ENCODE peak calls at places on chromosomes 3 and 15, in seven cellular contexts. B, X, U, P, A, Q and N are unnamed samples. For H3K27me3 and H3K4me1, the result is how much of the 10 kb centered on the place peaks cover.

GRCh38 chr3:70620367-70620766 is 307.9 kb upstream of the MDFIC2 start:
- DNase-seq in A (no peak), U (no peak), X (no peak), B (no peak), Q (no peak), P (no peak), N (no peak)

GRCh38 chr3:71391361-71391760 is 192.2 kb downstream of the FOXP1 start:
- DNase-seq in P (no peak), U (no peak), B (no peak), A (no peak), Q (no peak), X (no peak), N (no peak)

GRCh38 chr3:193335031-193335430 is 43.5 kb downstream of the ATP13A5 start:
- DNase-seq in B (no peak), P (no peak), U (no peak), Q (no peak), X (no peak), A (no peak), N (no peak)

GRCh38 chr3:54146383-54147239 is 24.3 kb downstream of the CACNA2D3 start:
- DNase-seq in X (peak), P (peak), A (no peak), Q (peak), B (no peak), U (no peak), N (peak)

GRCh38 chr15:54082836-54083492 is 104.7 kb downstream of the UNC13C start:
- DNase-seq in X (no peak), Q (no peak), B (no peak), U (no peak), A (no peak), P (peak), N (peak)

GRCh38 chr3:58009026-58009748 is 965 bp downstream of the FLNB start:
- DNase-seq in B (no peak), X (peak), Q (no peak), U (peak), A (peak), P (peak), N (no peak)

GRCh38 chr3:111616417-111617105 is 21.4 kb upstream of the ZBED2 start:
- DNase-seq in U (no peak), B (no peak), P (no peak), A (no peak), X (no peak), Q (no peak), N (peak)

GRCh38 chr3:16301490-16301889 is 36.5 kb downstream of the OXNAD1 start:
- DNase-seq in A (no peak), Q (no peak), U (peak), X (no peak), B (no peak), P (no peak), N (peak)

GRCh38 chr3:145219355-145220196 is 941.4 kb downstream of the PLOD2 start:
- DNase-seq in P (no peak), X (no peak), B (no peak), Q (no peak), U (no peak), A (no peak), N (no peak)

DNA sequence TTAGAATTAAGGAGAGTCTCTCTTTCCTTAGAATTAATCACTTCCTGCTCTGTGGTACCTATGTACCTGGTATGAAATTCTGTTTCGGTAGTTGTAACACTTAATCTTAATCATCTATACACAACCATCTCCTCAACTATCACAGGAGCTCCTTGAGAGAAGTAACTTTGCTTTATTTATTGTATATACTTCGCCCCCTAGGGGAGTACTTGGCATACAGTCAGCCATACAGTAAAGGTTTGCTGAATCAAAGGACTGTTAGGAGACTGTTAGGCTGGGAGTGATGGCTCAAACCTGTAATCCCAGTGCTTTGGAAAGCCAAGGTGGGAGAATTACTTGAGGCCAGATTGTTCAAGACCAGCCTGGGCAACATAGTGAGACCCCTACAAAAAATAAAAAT is 44.7 kb downstream of the RORA start:
- DNase-seq in B (no peak), Q (no peak), A (no peak), U (no peak), P (no peak), X (no peak), N (no peak)
- TF ChIP-seq CTCF in B (no peak), Q (no peak), A (no peak), U (no peak), P (peak), X (no peak), N (no peak)

GRCh38 chr15:71121442-71121841 is 6.2 kb downstream of the THSD4 start:
- DNase-seq in U (no peak), B (no peak), P (peak), Q (no peak), A (no peak), X (no peak), N (no peak)

GRCh38 chr15:71117906-71118305 is 2.6 kb downstream of the THSD4 start:
- DNase-seq in A (no peak), P (no peak), Q (no peak), B (no peak), U (no peak), X (no peak), N (no peak)

GRCh38 chr15:71118345-71118744 is 3.1 kb downstream of the THSD4 start:
- DNase-seq in B (no peak), A (no peak), Q (no peak), P (no peak), U (no peak), X (no peak), N (no peak)

GRCh38 chr15:71118881-71119632 is 3.8 kb downstream of the THSD4 start:
- DNase-seq in B (no peak), X (no peak), U (no peak), P (no peak), Q (no peak), A (no peak), N (no peak)

GRCh38 chr15:71120428-71120944 is 5.2 kb downstream of the THSD4 start:
- DNase-seq in P (peak), B (no peak), U (no peak), Q (no peak), A (no peak), X (no peak), N (no peak)
- H3K27me3 ChIP-seq in P (under half), B (under half), U (under half), Q (under half), A (under half), X (under half), N (under half)

GRCh38 chr3:191355406-191355805 is 25.1 kb upstream of the UTS2B start:
- DNase-seq in X (no peak), U (no peak), B (no peak), Q (no peak), P (no peak), A (no peak), N (no peak)
- H3K4me1 ChIP-seq in X (half or more), U (half or more), B (under half), Q (under half), P (under half), A (half or more), N (under half)

GRCh38 chr15:82650046-82650670 is 3.0 kb upstream of the CPEB1 start:
- DNase-seq in P (no peak), B (no peak), A (no peak), Q (no peak), X (no peak), U (no peak), N (no peak)
- TF ChIP-seq CTCF in P (no peak), B (no peak), A (no peak), Q (no peak), X (no peak), U (no peak), N (no peak)

GRCh38 chr3:124558898-124559649 is 171.2 kb upstream of the UMPS start:
- DNase-seq in A (peak), Q (peak), X (peak), P (peak), B (peak), U (peak), N (peak)

GRCh38 chr3:124557433-124558232 is 172.6 kb upstream of the UMPS start:
- DNase-seq in Q (peak), U (no peak), X (no peak), A (no peak), B (peak), P (peak), N (no peak)

GRCh38 chr3:124552224-124552623 is 178.0 kb upstream of the UMPS start:
- DNase-seq in B (no peak), Q (peak), P (no peak), X (no peak), U (peak), A (no peak), N (no peak)

GRCh38 chr3:124556636-124557035 is 173.6 kb upstream of the UMPS start:
- DNase-seq in X (no peak), B (no peak), A (no peak), Q (no peak), U (no peak), P (no peak), N (no peak)

GRCh38 chr3:124553178-124553577 is 177.1 kb upstream of the UMPS start:
- DNase-seq in A (no peak), B (no peak), P (no peak), Q (no peak), X (no peak), U (no peak), N (no peak)
- H3K27me3 ChIP-seq in A (under half), B (under half), P (under half), Q (under half), X (under half), U (under half), N (under half)

DNA sequence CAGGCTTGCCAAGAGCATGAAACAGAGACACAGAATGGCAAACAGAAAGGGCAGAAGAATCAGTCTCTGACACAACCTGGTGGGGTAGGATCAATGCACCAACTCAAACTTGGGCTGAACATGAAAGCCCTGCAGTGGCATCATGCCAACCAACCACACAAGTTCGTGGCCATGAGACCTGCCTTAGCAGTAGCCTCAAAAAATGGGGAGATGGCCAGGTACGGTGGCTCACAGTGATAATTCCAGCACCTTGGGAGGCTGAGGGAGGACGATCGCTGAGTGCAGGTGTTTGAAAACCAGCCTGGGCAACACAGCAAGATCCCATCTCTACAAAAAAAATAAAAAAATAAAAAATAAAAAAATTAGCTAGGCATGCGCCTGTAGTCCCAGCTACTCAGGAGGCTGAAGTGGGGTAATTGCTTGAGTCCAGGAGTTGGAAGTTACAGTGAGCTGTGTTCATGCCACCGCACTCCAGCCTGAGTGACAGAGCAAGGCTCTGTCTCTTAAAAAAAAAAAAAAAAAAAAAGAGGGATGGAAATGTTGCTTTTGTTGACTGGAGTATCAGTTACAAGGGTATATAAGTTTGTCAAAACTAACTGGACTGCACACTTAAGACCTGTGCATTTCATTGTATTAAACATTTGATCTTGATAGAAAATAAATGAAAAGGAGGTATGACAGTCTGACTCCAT is 93.4 kb downstream of the XXYLT1 start:
- DNase-seq in X (no peak), A (peak), U (no peak), Q (no peak), B (peak), P (peak), N (no peak)
- H3K4me1 ChIP-seq in X (half or more), A (under half), U (under half), Q (under half), B (under half), P (under half), N (under half)

DNA sequence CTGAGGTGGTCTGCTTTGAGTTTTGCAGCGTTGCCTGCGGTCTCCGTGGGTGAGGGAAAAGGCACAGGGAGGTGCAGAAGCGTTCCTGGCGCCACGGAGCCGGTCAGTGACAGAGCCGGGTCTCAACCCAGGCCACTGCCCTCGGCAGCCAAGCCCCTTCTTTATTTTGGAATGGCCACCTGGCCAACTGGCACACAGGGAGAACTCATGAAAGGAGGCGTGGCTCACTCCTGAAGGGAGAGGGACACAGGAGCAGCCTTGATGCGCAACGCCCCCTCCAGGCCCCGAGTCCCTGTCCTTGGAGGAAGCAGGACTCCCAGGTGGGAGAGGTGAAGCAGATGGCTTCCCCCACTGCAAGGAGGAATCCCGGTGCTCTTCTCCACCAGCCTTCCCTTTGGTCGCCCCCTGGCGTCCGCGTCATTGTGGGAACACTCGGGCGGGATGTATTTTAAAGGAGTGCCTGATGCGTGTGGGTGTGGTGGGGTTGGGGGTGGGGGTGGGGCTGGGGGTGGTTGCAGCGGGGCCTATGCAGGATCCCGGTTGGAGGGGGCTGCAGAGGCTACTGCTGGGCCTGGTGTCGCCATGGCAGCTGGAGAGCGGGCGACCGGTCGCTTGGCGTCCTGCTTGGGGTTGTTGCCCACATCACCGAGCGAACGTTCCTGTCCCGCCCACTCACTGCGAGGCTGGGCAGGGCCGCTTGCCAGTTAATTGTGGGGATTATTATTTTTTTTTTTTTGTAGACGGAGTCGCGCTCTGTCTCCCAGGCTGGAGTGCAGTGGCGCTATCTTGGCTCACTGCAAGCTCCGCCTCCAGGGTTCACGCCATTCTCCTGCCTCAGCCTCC is 32.6 kb downstream of the APBA2 start:
- DNase-seq in Q (no peak), X (no peak), P (peak), A (peak), U (no peak), B (no peak), N (peak)
- TF ChIP-seq CTCF in Q (no peak), X (peak), P (peak), A (no peak), U (no peak), B (no peak), N (peak)

DNA sequence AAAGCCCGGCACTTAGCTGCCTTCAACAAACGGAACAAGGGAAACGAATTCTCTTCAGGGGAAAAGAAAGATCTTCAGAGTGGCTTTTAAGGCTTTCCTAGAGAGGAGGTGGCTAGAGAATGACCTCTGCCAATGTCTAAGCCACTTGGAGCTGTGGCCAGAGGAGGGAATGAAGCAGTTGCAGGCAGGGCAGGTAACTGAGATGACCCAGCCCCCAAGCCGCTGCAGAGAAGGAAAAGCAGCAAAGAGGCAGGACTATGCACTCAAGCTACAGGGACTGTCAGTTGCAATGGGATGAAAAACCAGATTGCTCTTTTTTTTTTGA is 113.5 kb downstream of the SEC22A start:
- DNase-seq in U (no peak), B (no peak), P (no peak), A (no peak), Q (no peak), X (no peak), N (no peak)
- H3K27me3 ChIP-seq in U (under half), B (under half), P (under half), A (under half), Q (under half), X (under half), N (under half)

GRCh38 chr3:197491923-197492664 is 63.7 kb downstream of the BDH1 start:
- DNase-seq in P (no peak), Q (no peak), A (no peak), B (no peak), U (no peak), X (no peak), N (no peak)

GRCh38 chr3:197490098-197490497 is 65.7 kb downstream of the BDH1 start:
- DNase-seq in B (no peak), U (no peak), P (peak), X (no peak), Q (no peak), A (no peak), N (no peak)

GRCh38 chr3:197491478-197491877 is 64.3 kb downstream of the BDH1 start:
- DNase-seq in P (no peak), Q (no peak), A (no peak), B (no peak), X (no peak), U (no peak), N (no peak)

GRCh38 chr3:197493049-197493448 is 62.7 kb downstream of the BDH1 start:
- DNase-seq in A (no peak), P (no peak), Q (no peak), U (no peak), X (no peak), B (no peak), N (no peak)

GRCh38 chr3:197490659-197491058 is 65.1 kb downstream of the BDH1 start:
- DNase-seq in U (no peak), A (no peak), Q (no peak), P (no peak), B (no peak), X (no peak), N (no peak)
- H3K4me1 ChIP-seq in U (under half), A (under half), Q (under half), P (under half), B (under half), X (under half), N (under half)

GRCh38 chr3:74443102-74443501 is 171.4 kb downstream of the CNTN3 start:
- DNase-seq in Q (no peak), A (no peak), P (no peak), U (no peak), B (no peak), X (no peak), N (no peak)
- TF ChIP-seq CTCF in Q (no peak), A (no peak), P (no peak), U (no peak), B (no peak), X (no peak), N (no peak)